ENCODE peak calls at places on chromosomes 5 and 9, in eight cellular contexts. I, J, L, V, O, G, K and H are unnamed samples.

GRCh38 chr9:26579047-26579446 is 313.6 kb downstream of the CAAP1 start:
- DNase-seq in I (no peak), J (no peak), L (no peak), V (no peak), O (no peak), G (no peak), K (no peak), H (no peak)

GRCh38 chr5:134143964-134144941 is 29.8 kb downstream of the TCF7 start:
- DNase-seq in I (no peak), J (no peak), L (no peak), V (no peak), O (no peak), G (no peak), K (no peak), H (no peak)

GRCh38 chr9:16147726-16148125 is 594.9 kb downstream of the CCDC171 start:
- DNase-seq in I (no peak), J (no peak), L (no peak), V (no peak), O (no peak), G (no peak), K (no peak), H (no peak)

GRCh38 chr9:100108572-100108971 is 9.5 kb downstream of the INVS start:
- DNase-seq in I (no peak), J (no peak), L (no peak), V (no peak), O (no peak), G (peak), K (no peak), H (no peak)

GRCh38 chr9:33884856-33885701 is 68.1 kb downstream of the UBE2R2 start:
- DNase-seq in I (no peak), J (peak), L (no peak), V (no peak), O (no peak), G (peak), K (no peak), H (no peak)

GRCh38 chr9:13952906-13953305 is 361.0 kb downstream of the NFIB start:
- DNase-seq in I (no peak), J (no peak), L (no peak), V (no peak), O (no peak), G (peak), K (peak), H (no peak)

GRCh38 chr5:145540375-145540774 is 294.8 kb downstream of the PRELID2 start:
- DNase-seq in I (no peak), J (peak), L (no peak), V (no peak), O (no peak), G (no peak), K (no peak), H (no peak)

GRCh38 chr9:137371521-137371941 is 51.4 kb downstream of the EXD3 start:
- DNase-seq in I (no peak), J (no peak), L (no peak), V (no peak), O (no peak), G (no peak), K (no peak), H (no peak)

GRCh38 chr5:159049844-159050318 is 49.8 kb downstream of the EBF1 start:
- DNase-seq in I (no peak), J (peak), L (no peak), V (no peak), O (no peak), G (no peak), K (no peak), H (no peak)